ENCODE peak calls at places on chromosomes 3 and 15, in six cellular contexts. W is hepatocyte, A is tibial nerve, N is transverse colon, U is IMR-90, P is neural progenitor cell. L is an unnamed sample.
A peak's percentile ranks its signal among the peaks of the same experiment; 100 is the strongest.

GRCh38 chr3:59313365-59313764 is 263.5 kb upstream of the CFAP20DC start:
- DNase-seq in U (peak; percentile 13), W (peak; percentile 60), P (peak; percentile 68), A (no peak), N (peak; percentile 44), L (no peak)

GRCh38 chr15:68307131-68307928 is 29.8 kb downstream of the FEM1B start:
- DNase-seq in P (no peak), A (no peak), W (no peak), U (no peak), N (no peak), L (no peak)

GRCh38 chr3:52259035-52259434 is 13.5 kb downstream of the PPM1M start:
- DNase-seq in U (no peak), W (no peak), N (no peak), A (no peak), P (no peak), L (no peak)

GRCh38 chr15:23411841-23412240 is 35.2 kb downstream of the GOLGA6L2 start:
- DNase-seq in A (no peak), N (no peak), P (no peak), W (no peak), U (no peak), L (no peak)

GRCh38 chr3:150925751-150926201 is 20.5 kb upstream of the MINDY4B start:
- DNase-seq in A (no peak), W (peak; percentile 82), P (peak; percentile 76), N (peak; percentile 60), U (peak; percentile 4), L (peak; percentile 38)

GRCh38 chr15:98800437-98801233 is 152.3 kb downstream of the IGF1R start:
- DNase-seq in P (peak; percentile 76), A (no peak), U (peak; percentile 86), W (peak; percentile 84), N (peak; percentile 47), L (peak; percentile 44)

GRCh38 chr15:39127925-39128617 is 452.8 kb upstream of the THBS1 start:
- DNase-seq in A (no peak), N (peak; percentile 12), U (peak; percentile 97), W (peak; percentile 68), P (peak; percentile 16), L (peak; percentile 39)

GRCh38 chr15:98403169-98403568 is 245.2 kb upstream of the IGF1R start:
- DNase-seq in W (no peak), U (no peak), P (no peak), N (no peak), A (no peak), L (no peak)

GRCh38 chr3:42763023-42763422 is 10.0 kb downstream of the CCDC13 start:
- DNase-seq in N (no peak), U (peak; percentile 81), W (no peak), P (no peak), A (no peak), L (peak; percentile 5)

GRCh38 chr3:179045719-179046402 is 25.7 kb downstream of the ZMAT3 start:
- DNase-seq in A (no peak), U (no peak), N (no peak), P (no peak), W (no peak), L (no peak)

GRCh38 chr3:102113421-102114041 is 264.2 kb downstream of the NFKBIZ start:
- DNase-seq in W (peak; percentile 70), A (no peak), N (no peak), P (no peak), U (peak; percentile 54), L (no peak)

GRCh38 chr3:39349080-39349479 is 19.6 kb downstream of the CCR8 start:
- DNase-seq in P (no peak), A (no peak), U (no peak), W (no peak), N (no peak), L (no peak)

GRCh38 chr15:74408385-74408784 is 25.4 kb downstream of the SEMA7A start:
- DNase-seq in N (no peak), W (no peak), P (no peak), A (no peak), U (no peak), L (no peak)
- H3K27ac ChIP-seq in N (no peak overlapping the region), W (no peak overlapping the region), P (no peak overlapping the region), A (peak overlapping the region; percentile 64), U (peak overlapping the region; percentile 12), L (no peak overlapping the region)

DNA sequence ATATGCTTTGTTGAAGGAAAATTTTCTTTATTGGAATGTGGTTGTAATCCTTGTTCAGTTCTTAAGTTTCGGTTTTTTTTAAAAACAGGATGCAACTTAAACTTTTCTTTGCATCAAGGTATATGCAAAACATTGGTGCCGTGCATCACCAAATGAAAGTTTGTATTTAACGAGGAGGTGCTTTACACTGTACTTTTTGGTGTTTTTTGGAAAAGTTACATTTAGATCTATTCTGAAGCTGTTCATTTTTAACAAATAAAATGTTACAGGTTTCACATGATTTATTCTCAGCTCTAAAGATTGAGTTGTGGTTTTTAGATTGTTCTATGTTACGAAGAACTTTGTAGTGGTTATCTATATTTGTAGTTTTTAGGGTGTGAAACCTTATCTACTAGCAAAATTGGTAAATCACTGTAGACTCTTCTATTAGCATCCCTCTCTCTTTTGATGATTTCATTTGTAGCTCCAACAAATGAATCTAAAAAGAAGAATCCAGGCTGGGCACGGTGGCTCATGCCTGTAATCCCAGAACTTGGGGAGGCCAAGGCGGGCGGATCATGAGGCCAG is 7.0 kb upstream of the LRCH3 start:
- DNase-seq in A (no peak), U (no peak), P (no peak), N (no peak), W (no peak), L (no peak)
- H3K27ac ChIP-seq in A (no peak overlapping the region), U (no peak overlapping the region), P (no peak overlapping the region), N (no peak overlapping the region), W (no peak overlapping the region), L (no peak overlapping the region)

GRCh38 chr3:31733234-31733667 is 200.5 kb downstream of the STT3B start:
- DNase-seq in A (no peak), U (no peak), P (no peak), N (no peak), W (no peak), L (peak; percentile 67)
- H3K27ac ChIP-seq in A (no peak overlapping the region), U (no peak overlapping the region), P (no peak overlapping the region), N (no peak overlapping the region), W (no peak overlapping the region), L (no peak overlapping the region)

GRCh38 chr3:194870394-194871110 is 184.9 kb downstream of the FAM43A start:
- DNase-seq in N (peak; percentile 69), W (peak; percentile 76), A (no peak), P (no peak), U (peak; percentile 31), L (no peak)

GRCh38 chr3:194871864-194872668 is 186.4 kb downstream of the FAM43A start:
- DNase-seq in U (peak; percentile 74), P (no peak), N (peak; percentile 76), A (no peak), W (no peak), L (no peak)

GRCh38 chr3:194872669-194872977 is 186.9 kb downstream of the FAM43A start:
- DNase-seq in P (peak; percentile 46), W (no peak), N (no peak), U (peak; percentile 83), A (no peak), L (no peak)

GRCh38 chr3:194869482-194870169 is 183.9 kb downstream of the FAM43A start:
- DNase-seq in P (no peak), W (no peak), N (no peak), A (no peak), U (peak; percentile 96), L (no peak)

GRCh38 chr3:194871143-194871863 is 185.6 kb downstream of the FAM43A start:
- DNase-seq in P (peak; percentile 49), N (peak; percentile 88), A (peak; percentile 17), U (peak; percentile 91), W (peak; percentile 93), L (no peak)
- H3K27ac ChIP-seq in P (no peak overlapping the region), N (peak overlapping the region; percentile 85), A (peak overlapping the region; percentile 72), U (peak overlapping the region; percentile 86), W (peak overlapping the region; percentile 88), L (peak overlapping the region; percentile 88)

GRCh38 chr15:63065262-63066234 is 23.0 kb downstream of the TPM1 start:
- DNase-seq in N (no peak), P (no peak), U (no peak), W (no peak), A (no peak), L (no peak)
- H3K27ac ChIP-seq in N (peak overlapping the region; percentile 10), P (no peak overlapping the region), U (no peak overlapping the region), W (no peak overlapping the region), A (no peak overlapping the region), L (no peak overlapping the region)

GRCh38 chr3:138329127-138329983 is at the start of gene NME9:
- DNase-seq in W (peak; percentile 95), P (peak; percentile 99), A (peak; percentile 53), N (peak; percentile 86), U (peak; percentile 73), L (peak; percentile 87)
- H3K27ac ChIP-seq in W (no peak within 1 kb of the TSS), P (no peak within 1 kb of the TSS), A (peak within 1 kb of the TSS; percentile 82), N (peak within 1 kb of the TSS; percentile 49), U (no peak within 1 kb of the TSS), L (no peak within 1 kb of the TSS)

GRCh38 chr3:127734181-127734720 is 61.5 kb downstream of the ABTB1 start:
- DNase-seq in U (no peak), P (no peak), W (no peak), A (no peak), N (no peak), L (no peak)

GRCh38 chr3:127736801-127737539 is 64.2 kb downstream of the ABTB1 start:
- DNase-seq in U (no peak), P (no peak), A (no peak), W (no peak), N (no peak), L (no peak)

GRCh38 chr3:127733781-127734180 is 61.0 kb downstream of the ABTB1 start:
- DNase-seq in W (no peak), P (no peak), U (no peak), A (no peak), N (no peak), L (no peak)

GRCh38 chr3:127734754-127735473 is 62.2 kb downstream of the ABTB1 start:
- DNase-seq in P (no peak), U (peak; percentile 98), W (peak; percentile 43), A (no peak), N (no peak), L (no peak)

GRCh38 chr3:127735767-127736693 is 63.3 kb downstream of the ABTB1 start:
- DNase-seq in P (no peak), U (peak; percentile 86), W (peak; percentile 68), A (no peak), N (peak; percentile 41), L (no peak)
- H3K27ac ChIP-seq in P (no peak overlapping the region), U (peak overlapping the region; percentile 60), W (peak overlapping the region; percentile 38), A (peak overlapping the region; percentile 77), N (peak overlapping the region; percentile 84), L (peak overlapping the region; percentile 30)

DNA sequence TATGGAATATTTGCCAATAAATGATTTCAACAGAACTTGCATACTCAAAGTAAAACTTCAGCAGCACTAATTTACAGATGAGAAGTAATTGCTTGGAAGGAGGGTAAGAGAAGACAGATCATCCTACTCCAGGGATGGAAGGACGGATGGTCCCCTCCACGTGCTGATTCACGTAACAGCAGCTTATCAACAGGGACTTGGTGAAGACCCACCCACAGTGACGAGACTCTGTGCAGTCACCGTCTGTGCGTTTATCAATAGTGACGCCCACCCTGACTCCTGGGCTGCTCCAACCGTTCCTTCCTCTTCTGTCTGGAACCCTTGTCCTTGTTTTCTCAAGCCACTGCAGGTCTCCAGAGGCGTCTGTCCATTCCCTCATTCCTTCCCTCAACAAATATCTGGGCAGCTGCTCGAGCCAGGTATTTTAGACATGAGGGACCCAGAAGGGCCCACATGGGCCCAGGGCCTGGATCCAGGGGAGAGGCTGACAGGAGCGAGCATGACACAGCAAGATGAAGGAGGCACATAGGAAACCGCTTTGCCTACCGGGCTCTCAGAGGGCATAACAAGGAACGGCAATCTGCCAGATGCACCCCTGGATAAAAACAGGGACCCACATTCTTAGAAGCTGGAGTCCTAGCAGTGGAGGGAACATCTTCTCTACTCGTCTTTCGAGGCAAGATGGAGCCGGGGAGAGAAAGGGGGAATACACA is 33.3 kb downstream of the PCSK6 start:
- DNase-seq in P (no peak), U (no peak), W (no peak), N (no peak), A (no peak), L (no peak)
- H3K27ac ChIP-seq in P (no peak overlapping the region), U (no peak overlapping the region), W (no peak overlapping the region), N (peak overlapping the region; percentile 17), A (no peak overlapping the region), L (no peak overlapping the region)

GRCh38 chr3:88957751-88958452 is 149.5 kb upstream of the EPHA3 start:
- DNase-seq in P (no peak), A (no peak), N (no peak), W (no peak), U (peak; percentile 82), L (no peak)
- H3K27ac ChIP-seq in P (no peak overlapping the region), A (no peak overlapping the region), N (no peak overlapping the region), W (no peak overlapping the region), U (peak overlapping the region; percentile 86), L (no peak overlapping the region)